ENCODE peak calls at places on chromosomes 7 and 10, in eight cellular contexts. D is ovary, M is spleen, B is IMR-90, O is heart left ventricle, Z is prostate gland, F is body of pancreas, I is thyroid gland. C is an unnamed sample. For H3K4me1, the result is how much of the 10 kb centered on the place peaks cover.

GRCh38 chr10:13439771-13440708 is 88.8 kb downstream of the BEND7 start:
- DNase-seq in Z (peak), O (peak), D (peak), F (peak), M (peak), B (no peak), I (peak), C (no peak)

GRCh38 chr10:48838830-48839229 is 100.8 kb downstream of the LRRC18 start:
- DNase-seq in Z (no peak), M (no peak), F (no peak), O (no peak), B (no peak), I (no peak), D (no peak), C (no peak)

GRCh38 chr7:128037880-128038619 is 6.8 kb upstream of the LRRC4 start:
- DNase-seq in F (no peak), O (no peak), Z (no peak), I (no peak), D (no peak), M (no peak), B (no peak), C (no peak)

GRCh38 chr10:97887399-97887798 is 37.8 kb downstream of the GOLGA7B start:
- DNase-seq in F (no peak), M (peak), Z (no peak), B (no peak), O (no peak), I (no peak), D (no peak), C (no peak)

GRCh38 chr10:4838743-4839142 is 12.7 kb downstream of the AKR1E2 start:
- DNase-seq in D (no peak), B (no peak), I (no peak), Z (no peak), F (no peak), O (no peak), M (no peak), C (no peak)

GRCh38 chr10:33180390-33180789 is 154.1 kb downstream of the NRP1 start:
- DNase-seq in B (peak), F (no peak), M (no peak), I (no peak), D (no peak), Z (no peak), O (no peak), C (no peak)

GRCh38 chr10:61835069-61835908 is 66.2 kb upstream of the ARID5B start:
- DNase-seq in D (no peak), I (no peak), O (no peak), F (peak), Z (no peak), M (no peak), B (peak), C (no peak)

GRCh38 chr10:11237571-11237970 is 219.9 kb downstream of the CELF2 start:
- DNase-seq in Z (no peak), F (no peak), B (no peak), D (no peak), I (no peak), M (no peak), O (no peak), C (no peak)

GRCh38 chr10:17226891-17227303 is 1.1 kb upstream of the VIM start:
- DNase-seq in D (peak), O (no peak), B (no peak), M (peak), F (no peak), Z (no peak), I (no peak), C (no peak)

GRCh38 chr10:35369049-35369760 is 32.9 kb downstream of the CCNY start:
- DNase-seq in Z (no peak), M (no peak), O (no peak), B (peak), I (no peak), F (no peak), D (no peak), C (no peak)

GRCh38 chr7:5584821-5585220 is 161.2 kb upstream of the TNRC18 start:
- DNase-seq in I (no peak), O (no peak), B (no peak), F (no peak), M (no peak), D (no peak), Z (no peak), C (no peak)

GRCh38 chr7:46123-46829 is 146.1 kb upstream of the FAM20C start:
- DNase-seq in M (peak), O (no peak), Z (peak), I (no peak), D (peak), F (peak), B (no peak), C (no peak)

GRCh38 chr7:98877146-98877545 is 1.2 kb upstream of the TRRAP start:
- DNase-seq in I (no peak), Z (no peak), M (peak), F (no peak), O (no peak), B (no peak), D (no peak), C (no peak)

GRCh38 chr7:129225206-129225930 is 538 bp downstream of the AHCYL2 start:
- DNase-seq in M (peak), D (no peak), F (peak), Z (peak), O (peak), B (peak), I (peak), C (no peak)

GRCh38 chr7:121330053-121330833 is 1.4 kb downstream of the WNT16 start:
- DNase-seq in D (no peak), I (peak), O (no peak), M (peak), Z (no peak), F (no peak), B (no peak), C (no peak)

GRCh38 chr7:13197501-13197900 is 510.1 kb downstream of the ARL4A start:
- DNase-seq in F (no peak), B (peak), Z (no peak), M (no peak), I (no peak), D (no peak), O (no peak), C (no peak)

GRCh38 chr7:45689011-45689796 is 115.0 kb downstream of the ADCY1 start:
- DNase-seq in M (peak), F (no peak), B (peak), D (no peak), O (no peak), I (no peak), Z (no peak), C (no peak)

GRCh38 chr10:36801660-36802059 is 323.7 kb upstream of the ANKRD30A start:
- DNase-seq in F (no peak), O (no peak), Z (no peak), M (no peak), B (no peak), D (no peak), I (peak), C (no peak)

GRCh38 chr7:99267530-99268360 is 4.9 kb upstream of the MYH16 start:
- DNase-seq in M (no peak), F (peak), I (no peak), D (no peak), O (no peak), B (peak), Z (peak), C (no peak)

GRCh38 chr10:92490387-92490786 is 83.5 kb downstream of the IDE start:
- DNase-seq in Z (no peak), O (no peak), M (no peak), F (no peak), D (no peak), I (no peak), B (peak), C (no peak)

GRCh38 chr10:79403441-79404230 is 41.8 kb downstream of the ZCCHC24 start:
- DNase-seq in F (no peak), Z (no peak), D (peak), M (peak), B (no peak), I (peak), O (peak), C (no peak)

GRCh38 chr10:89206402-89207180 is 526 bp downstream of the CH25H start:
- DNase-seq in M (peak), B (peak), I (peak), Z (peak), D (peak), F (peak), O (peak), C (no peak)

GRCh38 chr10:2130906-2131305 is 393.6 kb upstream of the ADARB2 start:
- DNase-seq in I (no peak), M (no peak), F (no peak), B (no peak), O (no peak), D (no peak), Z (no peak), C (no peak)

GRCh38 chr7:30159153-30159552 is 24.4 kb downstream of the MTURN start:
- DNase-seq in B (no peak), Z (no peak), I (no peak), M (no peak), D (no peak), O (no peak), F (no peak), C (no peak)

GRCh38 chr7:30160329-30160728 is 25.5 kb downstream of the MTURN start:
- DNase-seq in O (no peak), D (no peak), F (no peak), Z (no peak), B (no peak), I (no peak), M (no peak), C (no peak)

GRCh38 chr7:30162133-30162532 is 27.3 kb downstream of the MTURN start:
- DNase-seq in M (no peak), B (no peak), Z (no peak), F (no peak), O (no peak), D (no peak), I (no peak), C (no peak)

GRCh38 chr7:30157217-30157616 is 22.4 kb downstream of the MTURN start:
- DNase-seq in I (no peak), F (no peak), B (no peak), Z (no peak), D (no peak), M (no peak), O (no peak), C (no peak)

GRCh38 chr7:30159698-30160143 is 24.9 kb downstream of the MTURN start:
- DNase-seq in Z (no peak), O (peak), M (peak), F (peak), B (peak), I (no peak), D (no peak), C (no peak)
- TF ChIP-seq CTCF in Z (no peak), O (no peak), M (no peak), F (peak), B (peak), I (no peak), D (no peak), C (peak)

GRCh38 chr7:87223666-87224065 is 4.1 kb upstream of the TMEM243 start:
- DNase-seq in I (no peak), M (no peak), O (no peak), D (no peak), Z (no peak), B (peak), F (no peak), C (no peak)

GRCh38 chr7:87226495-87226894 is 7.0 kb upstream of the TMEM243 start:
- DNase-seq in O (no peak), Z (no peak), B (no peak), I (no peak), D (no peak), M (no peak), F (no peak), C (no peak)

GRCh38 chr7:87220026-87220733 is 648 bp upstream of the TMEM243 start:
- DNase-seq in D (peak), F (peak), B (peak), Z (peak), I (peak), M (peak), O (peak), C (no peak)

GRCh38 chr7:87220734-87221215 is 1.2 kb upstream of the TMEM243 start:
- DNase-seq in B (no peak), I (peak), Z (peak), M (no peak), F (no peak), D (peak), O (no peak), C (no peak)

GRCh38 chr7:87225696-87226095 is 6.2 kb upstream of the TMEM243 start:
- DNase-seq in F (no peak), B (peak), I (no peak), O (no peak), D (no peak), M (no peak), Z (no peak), C (no peak)
- TF ChIP-seq POLR2A in F (no peak), B (no peak), I (no peak), O (no peak), D (no peak), M (no peak), Z (no peak), C (no peak)

DNA sequence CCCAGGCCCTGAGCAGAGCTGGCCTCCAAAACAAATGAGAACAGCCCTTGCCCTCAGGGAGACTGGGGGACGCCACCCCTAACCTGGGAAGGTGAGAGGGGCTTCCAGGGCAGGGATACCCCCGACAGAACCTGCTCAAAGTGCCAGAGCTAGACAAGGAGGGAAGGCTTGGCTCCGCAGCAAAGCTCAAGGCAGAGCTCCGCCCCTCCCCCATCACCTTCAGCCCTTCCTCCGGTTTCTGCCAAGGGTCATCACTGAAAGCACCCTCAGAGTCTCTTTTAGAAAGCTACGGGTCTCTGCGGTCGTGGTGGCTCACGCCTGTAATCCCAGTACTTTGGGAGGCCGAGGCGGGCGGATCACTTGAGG is 73.4 kb upstream of the CUX1 start:
- DNase-seq in I (no peak), M (no peak), D (no peak), O (no peak), Z (no peak), B (no peak), F (no peak), C (no peak)
- H3K4me1 ChIP-seq in I (under half), M (under half), D (under half), O (under half), Z (under half), B (under half), F (under half), C (under half)

DNA sequence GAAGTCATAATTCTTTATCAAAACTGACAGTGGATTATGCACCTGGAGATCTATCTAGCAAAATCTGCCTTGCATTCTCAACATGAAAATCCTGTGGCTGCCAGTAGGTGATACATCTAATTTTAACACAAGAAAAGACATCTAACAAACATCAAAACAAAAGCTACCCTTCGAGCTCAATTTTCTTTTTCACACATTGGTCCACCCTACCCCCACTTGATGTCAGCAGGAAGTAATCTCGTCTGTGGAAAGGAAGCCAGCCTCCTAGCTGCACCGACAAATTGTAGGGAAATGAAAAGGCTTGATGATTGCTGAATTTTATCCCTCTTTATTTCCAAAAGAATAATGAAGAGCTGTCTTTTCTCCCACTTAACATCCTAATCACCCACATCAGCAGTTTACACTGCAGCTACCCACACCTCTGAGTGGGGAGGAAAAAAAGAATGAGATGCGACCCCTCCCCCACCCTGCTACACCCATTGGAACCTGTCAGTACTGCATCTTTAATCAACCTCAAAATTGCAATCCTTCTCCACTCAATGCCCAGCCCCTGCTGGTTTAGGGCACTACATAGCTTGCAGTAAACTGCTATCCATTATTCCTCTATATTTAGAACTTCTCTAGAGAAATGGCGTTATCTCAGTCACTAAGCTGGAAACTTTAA is 10.6 kb upstream of the CPVL start:
- DNase-seq in B (no peak), F (no peak), Z (no peak), D (no peak), M (no peak), I (no peak), O (no peak), C (no peak)
- TF ChIP-seq CTCF in B (no peak), F (no peak), Z (no peak), D (no peak), M (no peak), I (no peak), O (no peak), C (no peak)

GRCh38 chr10:73772280-73773151 is 9.3 kb upstream of the CHCHD1 start:
- DNase-seq in Z (peak), F (peak), B (peak), M (peak), D (peak), O (peak), I (peak), C (peak)
- TF ChIP-seq POLR2A in Z (peak), F (peak), B (peak), M (no peak), D (peak), O (peak), I (peak), C (peak)

GRCh38 chr10:72338180-72338579 is 16.5 kb downstream of the DNAJB12 start:
- DNase-seq in I (no peak), D (no peak), Z (no peak), O (no peak), B (no peak), F (no peak), M (no peak), C (no peak)
- H3K4me1 ChIP-seq in I (under half), D (under half), Z (under half), O (under half), B (under half), F (under half), M (half or more), C (under half)

C was measured in esophagus squamous epithelium.